ENCODE peak calls at places on chromosomes 1 and 21, in six cellular contexts. U is SK-N-SH, I is K562, J is H1, Y is GM12878, T is GM12892. W is an unnamed sample.

GRCh38 chr1:98373055-98373454 is 288.5 kb upstream of the SNX7 start:
- DNase-seq in T (no peak), J (no peak), U (no peak), I (no peak), Y (no peak), W (no peak)

GRCh38 chr1:38804062-38804886 is 55.3 kb downstream of the RRAGC start:
- DNase-seq in U (peak), J (no peak), Y (no peak), T (no peak), I (no peak), W (peak)

GRCh38 chr1:180267761-180268555 is 37.9 kb downstream of the LHX4 start:
- DNase-seq in U (no peak), Y (no peak), J (no peak), I (no peak), T (no peak), W (no peak)

GRCh38 chr1:32362474-32363313 is at the start of the genes FAM229A and TSSK3:
- DNase-seq in I (no peak), U (no peak), Y (no peak), T (no peak), J (no peak), W (no peak)

GRCh38 chr1:106876384-106876783 is 180.1 kb upstream of the PRMT6 start:
- DNase-seq in I (no peak), T (no peak), Y (no peak), U (no peak), J (no peak), W (no peak)

GRCh38 chr1:164805399-164805798 is 246.4 kb downstream of the PBX1 start:
- DNase-seq in J (no peak), I (no peak), T (no peak), Y (no peak), U (no peak), W (no peak)

GRCh38 chr21:18954415-18954972 is 550.9 kb upstream of the TMPRSS15 start:
- DNase-seq in J (no peak), U (no peak), T (no peak), Y (no peak), I (no peak), W (no peak)

GRCh38 chr1:29668761-29669487 is 432.6 kb downstream of the PTPRU start:
- DNase-seq in T (no peak), Y (no peak), U (no peak), J (no peak), I (no peak), W (no peak)

GRCh38 chr1:225477296-225477911 is 49.6 kb upstream of the LBR start:
- DNase-seq in I (no peak), T (no peak), U (no peak), J (no peak), Y (no peak), W (no peak)

GRCh38 chr21:38376693-38377092 is 119.9 kb downstream of the KCNJ15 start:
- DNase-seq in U (no peak), Y (no peak), J (no peak), T (no peak), I (no peak), W (no peak)

GRCh38 chr1:193185861-193186714 is at the start of gene B3GALT2:
- DNase-seq in U (peak), I (no peak), T (no peak), J (no peak), Y (no peak), W (no peak)

GRCh38 chr1:231272173-231272572 is 31.2 kb downstream of the GNPAT start:
- DNase-seq in I (no peak), J (no peak), T (no peak), Y (no peak), U (no peak), W (no peak)

GRCh38 chr1:40663324-40664166 is 1.9 kb downstream of the RIMS3 start:
- DNase-seq in U (peak), T (no peak), J (no peak), I (no peak), Y (no peak), W (no peak)

GRCh38 chr1:40662864-40663263 is 2.6 kb downstream of the RIMS3 start:
- DNase-seq in I (no peak), Y (no peak), J (no peak), T (no peak), U (no peak), W (no peak)

GRCh38 chr1:40664791-40665190 is 691 bp downstream of the RIMS3 start:
- DNase-seq in I (no peak), T (no peak), U (no peak), J (no peak), Y (no peak), W (no peak)

GRCh38 chr1:40664167-40664537 is 1.3 kb downstream of the RIMS3 start:
- DNase-seq in I (no peak), U (peak), J (no peak), Y (no peak), T (no peak), W (no peak)

DNA sequence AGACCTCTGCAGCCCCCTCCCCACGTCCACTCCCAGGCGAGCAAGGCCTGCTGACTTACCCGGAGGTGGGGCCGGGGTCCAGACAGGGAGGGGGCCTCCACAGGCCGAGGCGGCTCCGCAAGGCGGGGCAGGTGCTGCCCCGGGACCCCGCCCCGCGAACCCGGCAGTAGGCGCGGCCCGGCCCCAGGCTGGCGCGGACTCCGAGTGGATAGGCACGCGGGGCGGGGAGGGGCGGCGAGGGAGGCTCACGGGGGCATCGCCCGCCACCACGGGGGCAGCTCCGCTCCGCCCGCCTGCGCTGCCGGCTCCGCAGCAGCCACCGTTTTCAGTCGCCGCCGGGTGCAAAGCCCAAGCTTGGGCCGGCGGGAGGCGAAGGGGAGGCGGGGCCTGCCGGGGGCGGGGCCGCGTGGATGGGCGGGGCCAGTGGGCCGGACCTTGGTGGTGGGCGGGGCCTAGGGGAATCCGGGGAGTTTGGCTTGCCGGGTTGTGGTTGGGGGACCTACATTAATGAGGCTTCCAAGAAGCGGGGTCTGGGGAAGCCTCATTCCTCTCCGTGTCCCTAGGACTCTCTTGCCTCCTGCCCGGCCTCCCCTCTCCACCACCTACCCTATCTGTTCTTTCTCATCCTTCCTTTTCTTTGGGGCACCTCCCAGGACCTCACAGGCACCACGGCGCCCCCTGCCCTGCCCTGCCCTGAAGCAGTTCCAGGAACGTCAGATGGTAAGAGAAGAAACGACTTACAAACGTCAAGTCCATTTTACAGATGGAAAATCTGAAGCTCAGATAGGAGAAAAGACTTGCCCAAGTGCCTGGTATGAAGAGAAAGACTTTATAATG is at the start of gene RIMS3:
- DNase-seq in I (peak), U (peak), T (peak), J (no peak), Y (peak), W (peak)
- TF ChIP-seq TAF1 in I (no peak), U (no peak), T (no peak), J (no peak), Y (no peak), W (no peak)

DNA sequence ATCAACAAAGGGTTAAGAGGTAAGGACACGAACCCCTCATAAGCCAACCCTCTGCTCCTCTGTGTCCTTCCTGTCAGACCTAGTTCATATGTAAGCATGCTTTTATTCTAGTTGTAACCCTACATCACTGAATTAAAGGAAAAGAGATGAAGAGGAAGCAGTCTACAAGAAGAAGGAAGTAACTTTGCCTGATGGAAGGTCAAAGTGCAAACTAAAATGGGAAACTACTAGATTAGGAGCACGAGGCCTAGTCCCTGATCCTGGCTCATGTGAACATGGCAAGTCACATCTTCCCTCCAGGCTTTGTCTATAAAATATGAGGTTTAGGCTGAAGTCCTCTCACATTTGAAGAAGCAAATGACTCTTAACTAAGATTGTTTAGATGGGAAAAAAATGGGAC is 13.2 kb downstream of the ZMYND12 start:
- DNase-seq in T (no peak), I (no peak), Y (no peak), U (no peak), J (no peak), W (no peak)
- TF ChIP-seq TAF1 in T (no peak), I (no peak), Y (no peak), U (no peak), J (no peak), W (no peak)

GRCh38 chr1:10267319-10267718 is 56.9 kb downstream of the KIF1B start:
- DNase-seq in Y (no peak), U (no peak), I (no peak), T (no peak), J (no peak), W (no peak)
- TF ChIP-seq TAF1 in Y (no peak), U (no peak), I (no peak), T (no peak), J (no peak), W (no peak)

GRCh38 chr1:26582836-26583460 is 53.4 kb downstream of the RPS6KA1 start:
- DNase-seq in Y (peak), J (no peak), I (no peak), U (no peak), T (no peak), W (no peak)
- TF ChIP-seq TAF1 in Y (no peak), J (no peak), I (no peak), U (no peak), T (no peak), W (no peak)

GRCh38 chr1:12618661-12619395 is 818 bp upstream of the DHRS3 start:
- DNase-seq in I (peak), U (peak), T (no peak), Y (no peak), J (no peak), W (no peak)
- TF ChIP-seq TAF1 in I (peak), U (peak), T (no peak), Y (no peak), J (peak), W (no peak)

GRCh38 chr1:61343623-61344257 is 261.4 kb downstream of the NFIA start:
- DNase-seq in I (no peak), T (no peak), U (no peak), J (no peak), Y (no peak), W (no peak)

GRCh38 chr1:61353797-61354406 is 271.5 kb downstream of the NFIA start:
- DNase-seq in I (no peak), U (no peak), J (no peak), Y (no peak), T (no peak), W (no peak)

GRCh38 chr1:61344711-61345110 is 262.4 kb downstream of the NFIA start:
- DNase-seq in U (no peak), Y (no peak), T (no peak), J (no peak), I (no peak), W (no peak)

GRCh38 chr1:61352845-61353435 is 270.6 kb downstream of the NFIA start:
- DNase-seq in I (no peak), U (no peak), J (no peak), Y (no peak), T (no peak), W (no peak)

DNA sequence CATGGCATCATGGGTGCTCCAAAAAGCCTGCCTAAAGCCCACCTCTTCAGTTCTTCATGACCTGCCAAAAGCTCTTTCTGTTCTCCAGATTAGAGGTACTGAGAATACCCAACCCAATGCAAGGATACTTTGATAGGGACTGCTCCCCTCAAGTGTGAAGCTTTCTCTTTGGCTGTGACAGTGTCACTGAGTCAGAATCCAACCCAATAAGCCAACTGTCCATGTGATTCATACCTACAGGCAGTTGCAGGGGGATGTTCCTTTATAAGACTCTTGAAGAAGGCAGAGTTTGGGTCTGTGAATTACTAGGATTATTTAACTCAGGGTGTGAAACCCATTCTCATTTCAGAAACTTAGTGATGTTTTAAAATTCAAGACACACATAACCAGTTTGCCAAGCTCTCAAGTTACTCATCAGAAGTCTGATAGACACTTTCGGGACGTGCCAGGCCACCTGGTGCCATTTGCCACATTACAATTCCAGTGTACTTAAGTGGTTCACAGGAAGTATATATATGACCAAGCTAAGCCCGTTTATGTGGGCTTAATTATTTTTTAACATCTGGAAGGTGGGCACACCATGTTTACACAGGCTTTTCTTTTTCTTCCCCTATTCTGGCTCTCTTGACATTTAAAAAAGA is 265.8 kb downstream of the NFIA start:
- DNase-seq in U (no peak), Y (no peak), T (no peak), I (no peak), J (no peak), W (no peak)
- TF ChIP-seq TAF1 in U (no peak), Y (no peak), T (no peak), I (no peak), J (no peak), W (no peak)